ENCODE peak calls at places on chromosome 21, in nine cellular contexts. S, L, A, K, O, D, G, X and F are unnamed samples.

GRCh38 chr21:44706026-44706705 is 5.2 kb downstream of the TSPEAR start:
- DNase-seq in A (no peak), D (peak), G (no peak), K (no peak), S (no peak), L (no peak), X (no peak), O (peak), F (no peak)

GRCh38 chr21:44484498-44485253 is 29.4 kb downstream of the LRRC3 start:
- DNase-seq in A (no peak), G (no peak), S (no peak), X (no peak), O (peak), L (no peak), K (no peak), D (peak), F (no peak)

GRCh38 chr21:39363607-39364555 is 15.0 kb upstream of the HMGN1 start:
- DNase-seq in A (no peak), L (peak), K (no peak), X (no peak), S (no peak), D (no peak), O (no peak), G (no peak), F (peak)

GRCh38 chr21:44664691-44665090 is 2.0 kb downstream of the KRTAP12-2 start:
- DNase-seq in X (no peak), S (no peak), G (no peak), D (no peak), A (no peak), K (no peak), L (no peak), O (no peak), F (no peak)

GRCh38 chr21:46056450-46056903 is 41.4 kb upstream of the COL6A2 start:
- DNase-seq in S (no peak), O (peak), X (no peak), D (peak), G (peak), A (peak), L (no peak), K (no peak), F (no peak)

GRCh38 chr21:36047139-36047538 is 13.2 kb downstream of the SETD4 start:
- DNase-seq in L (no peak), S (no peak), K (no peak), D (no peak), A (no peak), G (no peak), O (no peak), X (no peak), F (no peak)

GRCh38 chr21:38735807-38736206 is 69.9 kb upstream of the ETS2 start:
- DNase-seq in L (no peak), D (no peak), K (no peak), O (no peak), A (no peak), X (no peak), G (no peak), S (no peak), F (no peak)

GRCh38 chr21:38766987-38767722 is 38.6 kb upstream of the ETS2 start:
- DNase-seq in X (peak), A (no peak), K (no peak), L (no peak), O (no peak), G (peak), D (no peak), S (no peak), F (no peak)

GRCh38 chr21:39000496-39000895 is 182.8 kb downstream of the PSMG1 start:
- DNase-seq in L (no peak), G (no peak), S (no peak), D (no peak), A (peak), K (peak), O (no peak), X (no peak), F (no peak)

GRCh38 chr21:46211376-46211775 is 17.2 kb downstream of the LSS start:
- DNase-seq in O (no peak), A (peak), L (no peak), D (no peak), S (no peak), K (no peak), X (no peak), G (no peak), F (no peak)

GRCh38 chr21:17829472-17829871 is 10.3 kb upstream of the C21orf91 start:
- DNase-seq in X (no peak), L (no peak), O (no peak), D (no peak), G (no peak), S (no peak), A (no peak), K (no peak), F (no peak)

GRCh38 chr21:45016031-45016430 is 58.3 kb upstream of the ADARB1 start:
- DNase-seq in O (no peak), X (no peak), A (no peak), G (no peak), D (no peak), S (no peak), K (no peak), L (no peak), F (no peak)

GRCh38 chr21:41280115-41280919 is 36.3 kb upstream of the FAM3B start:
- DNase-seq in X (no peak), K (no peak), L (no peak), A (no peak), D (no peak), O (no peak), G (no peak), S (no peak), F (no peak)

GRCh38 chr21:36104306-36105300 is 30.3 kb upstream of the CBR3 start:
- DNase-seq in G (peak), X (no peak), A (peak), D (no peak), K (peak), S (no peak), O (peak), L (peak), F (peak)

GRCh38 chr21:44568261-44568660 is 5.3 kb upstream of the KRTAP10-4 start:
- DNase-seq in X (no peak), K (no peak), S (no peak), D (no peak), A (no peak), L (no peak), G (no peak), O (no peak), F (no peak)

GRCh38 chr21:38671716-38672115 is 134.0 kb upstream of the ETS2 start:
- DNase-seq in S (no peak), G (no peak), O (no peak), A (no peak), D (no peak), K (no peak), L (no peak), X (no peak), F (no peak)

GRCh38 chr21:26835027-26835713 is 10.0 kb downstream of the ADAMTS1 start:
- DNase-seq in G (no peak), S (no peak), O (no peak), K (no peak), A (no peak), L (no peak), D (no peak), X (no peak), F (no peak)
- TF ChIP-seq POLR2A in G (no peak), S (no peak), O (no peak), K (no peak), A (no peak), L (no peak), D (no peak), X (no peak), F (no peak)

DNA sequence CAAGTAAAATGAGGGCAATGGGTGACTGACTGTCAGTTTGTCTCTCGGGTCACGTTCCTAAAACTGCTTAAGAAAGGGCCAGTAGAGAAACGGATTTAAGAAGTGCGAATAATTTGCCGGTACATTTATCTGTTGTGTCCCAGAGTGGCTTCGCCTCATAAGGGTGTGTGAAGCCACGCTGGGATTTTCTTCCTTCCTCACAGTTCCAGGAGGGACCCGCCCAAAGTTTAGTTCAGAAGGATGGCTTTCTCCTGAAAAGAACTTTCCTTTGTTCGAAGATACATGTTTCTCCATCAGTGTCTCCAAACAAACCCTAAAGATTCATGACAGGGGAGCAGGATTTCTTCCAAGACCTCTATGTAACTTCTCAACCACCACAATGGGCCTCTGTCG is 49.8 kb downstream of the ADAMTS1 start:
- DNase-seq in O (no peak), S (no peak), D (no peak), A (no peak), K (no peak), L (no peak), X (no peak), G (no peak), F (no peak)
- TF ChIP-seq POLR2A in O (no peak), S (no peak), D (no peak), A (no peak), K (no peak), L (no peak), X (no peak), G (no peak), F (no peak)

GRCh38 chr21:42683371-42684108 is 30.1 kb downstream of the PDE9A start:
- DNase-seq in K (no peak), G (no peak), O (no peak), X (no peak), D (peak), S (no peak), L (no peak), A (no peak), F (no peak)
- TF ChIP-seq POLR2A in K (no peak), G (no peak), O (no peak), X (no peak), D (no peak), S (no peak), L (no peak), A (no peak), F (no peak)

GRCh38 chr21:33642027-33642895 is at the start of gene ITSN1:
- DNase-seq in A (peak), S (peak), L (peak), D (peak), O (peak), X (peak), K (peak), G (peak), F (peak)

GRCh38 chr21:33643658-33644311 is 1.5 kb downstream of the ITSN1 start:
- DNase-seq in X (no peak), D (no peak), L (peak), K (peak), O (peak), G (no peak), A (no peak), S (no peak), F (peak)

GRCh38 chr21:33641339-33642026 is at the start of gene CRYZL1:
- DNase-seq in L (peak), S (peak), A (peak), O (peak), G (peak), K (peak), D (peak), X (peak), F (peak)

GRCh38 chr21:33644383-33645074 is 2.2 kb downstream of the ITSN1 start:
- DNase-seq in K (peak), D (peak), X (no peak), O (no peak), G (no peak), S (no peak), L (no peak), A (peak), F (no peak)

DNA sequence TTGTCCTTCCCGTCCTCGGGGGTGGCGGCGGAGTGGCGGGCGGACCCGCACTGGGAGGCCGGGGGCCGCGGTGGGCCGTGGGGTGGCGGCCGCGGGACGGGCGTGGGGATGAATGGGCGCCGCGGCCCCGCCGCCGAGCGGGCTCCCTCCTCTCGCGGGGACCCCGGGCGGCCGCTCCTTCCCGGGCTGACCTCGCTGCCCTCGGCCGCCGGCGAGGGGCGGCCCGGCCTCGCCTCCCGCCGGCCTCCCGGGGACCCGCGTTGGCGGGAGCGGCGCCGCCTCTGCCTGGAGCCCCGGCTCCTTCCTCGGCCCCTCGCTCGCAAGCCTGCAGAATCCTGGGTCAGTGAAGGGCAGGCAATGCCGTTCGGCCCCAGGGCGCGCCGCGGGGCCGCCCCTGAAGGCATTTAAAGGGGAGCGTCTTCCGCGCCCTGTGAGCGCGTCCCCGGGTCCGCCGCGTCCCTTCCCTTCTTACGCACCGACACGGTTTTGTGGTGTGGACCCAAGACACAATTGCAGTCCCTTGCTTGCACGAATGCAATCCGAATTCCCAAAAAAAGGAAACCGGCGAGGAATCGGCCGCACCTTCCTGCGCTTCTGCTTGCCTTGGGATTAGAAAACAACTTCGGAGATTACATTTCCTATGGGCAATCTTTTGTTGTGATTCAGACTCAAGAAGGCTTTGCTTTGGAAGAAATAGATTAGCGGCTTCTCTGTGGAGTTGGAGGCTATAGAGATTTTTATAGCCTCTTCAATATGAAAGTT is 776 bp downstream of the ITSN1 start:
- DNase-seq in K (peak), G (peak), S (peak), O (peak), L (peak), A (peak), X (peak), D (peak), F (peak)
- TF ChIP-seq POLR2A in K (no peak), G (no peak), S (no peak), O (no peak), L (no peak), A (no peak), X (no peak), D (no peak), F (no peak)

DNA sequence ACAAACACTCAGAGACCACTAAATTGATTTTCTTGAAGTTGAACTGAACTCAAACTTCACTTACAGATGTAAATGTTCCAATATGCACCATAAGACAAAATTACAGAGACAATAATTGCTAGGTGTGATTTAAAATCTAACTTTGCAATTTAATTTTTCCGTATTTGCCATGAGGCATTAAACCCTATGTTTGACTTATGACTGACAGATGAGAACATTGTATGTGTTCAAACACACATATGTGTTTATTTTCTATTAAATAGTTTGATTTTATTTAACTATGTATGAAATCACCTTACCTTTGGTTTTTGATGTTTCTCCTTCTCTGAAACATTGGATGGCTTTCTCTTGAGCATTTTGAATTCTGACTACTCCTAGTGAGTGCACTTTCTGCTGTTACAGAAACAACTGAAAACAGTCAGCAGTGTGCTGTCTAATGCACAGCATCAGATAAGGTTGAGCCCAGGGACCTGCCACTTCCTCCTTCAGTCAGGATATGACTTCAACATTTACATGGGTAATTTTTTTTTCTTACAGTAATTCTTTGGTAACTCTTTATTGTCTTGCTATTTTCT is at the start of gene SAMSN1:
- DNase-seq in G (peak), X (no peak), S (no peak), D (peak), L (peak), O (peak), A (no peak), K (peak), F (peak)
- TF ChIP-seq POLR2A in G (no peak), X (peak), S (no peak), D (peak), L (peak), O (no peak), A (no peak), K (peak), F (peak)

GRCh38 chr21:31873696-31874599 is 1.1 kb downstream of the HUNK start:
- DNase-seq in X (peak), A (peak), K (no peak), L (peak), D (no peak), G (peak), O (peak), S (peak), F (peak)
- TF ChIP-seq POLR2A in X (no peak), A (no peak), K (no peak), L (no peak), D (no peak), G (no peak), O (no peak), S (no peak), F (no peak)

GRCh38 chr21:37366488-37367300 is at the start of gene DYRK1A:
- DNase-seq in D (peak), S (peak), A (peak), K (peak), L (peak), X (peak), G (peak), O (peak), F (peak)

GRCh38 chr21:37367301-37367757 is 756 bp downstream of the DYRK1A start:
- DNase-seq in L (no peak), A (no peak), K (no peak), O (no peak), S (no peak), G (peak), D (peak), X (no peak), F (no peak)

GRCh38 chr21:37364722-37365121 is 1.9 kb upstream of the DYRK1A start:
- DNase-seq in G (no peak), D (no peak), S (no peak), A (no peak), K (no peak), X (no peak), L (peak), O (no peak), F (peak)

GRCh38 chr21:37363936-37364335 is 2.6 kb upstream of the DYRK1A start:
- DNase-seq in D (no peak), O (no peak), K (no peak), S (no peak), L (no peak), A (no peak), G (no peak), X (no peak), F (no peak)

GRCh38 chr21:37365657-37366487 is 701 bp upstream of the DYRK1A start:
- DNase-seq in O (peak), X (no peak), D (peak), K (peak), S (peak), A (peak), L (peak), G (peak), F (peak)
- TF ChIP-seq POLR2A in O (peak), X (peak), D (peak), K (peak), S (peak), A (peak), L (peak), G (peak), F (peak)

GRCh38 chr21:42317341-42317741 is 2.1 kb upstream of the TFF3 start:
- DNase-seq in K (no peak), X (no peak), L (no peak), D (no peak), G (no peak), A (peak), S (no peak), O (no peak), F (no peak)
- TF ChIP-seq POLR2A in K (no peak), X (no peak), L (no peak), D (no peak), G (no peak), A (no peak), S (no peak), O (no peak), F (no peak)

GRCh38 chr21:37193676-37194075 is 73.5 kb downstream of the VPS26C start:
- DNase-seq in O (no peak), G (no peak), K (no peak), X (no peak), L (no peak), S (no peak), D (no peak), A (no peak), F (no peak)

GRCh38 chr21:37186983-37187382 is 80.2 kb downstream of the VPS26C start:
- DNase-seq in A (no peak), L (no peak), O (no peak), G (no peak), X (no peak), D (no peak), S (no peak), K (no peak), F (no peak)

GRCh38 chr21:37193006-37193405 is 74.1 kb downstream of the VPS26C start:
- DNase-seq in X (no peak), G (no peak), D (no peak), O (no peak), S (no peak), L (no peak), K (no peak), A (no peak), F (no peak)

GRCh38 chr21:37184784-37185593 is 82.1 kb downstream of the VPS26C start:
- DNase-seq in G (no peak), O (no peak), D (no peak), X (no peak), L (no peak), A (no peak), K (no peak), S (no peak), F (no peak)

DNA sequence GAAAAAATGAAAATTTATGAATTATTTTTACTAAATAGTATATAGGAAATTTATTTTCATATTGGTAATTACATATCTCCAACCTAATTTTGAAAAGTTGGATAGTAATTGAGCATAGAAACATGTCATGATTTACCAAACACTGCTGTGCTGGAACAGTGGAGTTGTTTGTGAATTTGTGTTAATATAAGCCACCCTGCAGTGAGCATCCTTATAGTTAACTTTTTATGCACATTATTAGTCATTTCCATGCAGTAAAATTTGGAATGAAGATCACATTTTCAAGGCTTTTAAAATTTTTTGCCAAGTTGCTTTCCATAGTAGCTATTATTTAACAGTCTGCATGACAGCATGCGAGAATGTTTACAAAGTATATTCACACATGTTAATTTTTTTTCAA is 78.3 kb downstream of the VPS26C start:
- DNase-seq in O (no peak), A (no peak), L (no peak), S (no peak), G (no peak), K (no peak), X (no peak), D (no peak), F (no peak)
- TF ChIP-seq POLR2A in O (no peak), A (no peak), L (no peak), S (no peak), G (no peak), K (no peak), X (no peak), D (no peak), F (no peak)